ENCODE peak calls at places on chromosomes 3 and 15, in five cellular contexts. One of them, this sample, is unnamed. For H3K36me3, the result is how much of the 10 kb centered on the place peaks cover.

GRCh38 chr3:127820221-127820870 is 2.0 kb downstream of the MGLL start:
- DNase-seq in uterus: no peak
- DNase-seq in tibial artery: no peak
- DNase-seq in neural progenitor cell: no peak
- DNase-seq in SJSA1: no peak
- DNase-seq in this sample: no peak

GRCh38 chr3:20666091-20666490 is 480.1 kb upstream of the SGO1 start:
- DNase-seq in uterus: no peak
- DNase-seq in tibial artery: no peak
- DNase-seq in neural progenitor cell: no peak
- DNase-seq in SJSA1: no peak
- DNase-seq in this sample: no peak

GRCh38 chr3:188061133-188061532 is 92.8 kb upstream of the LPP start:
- DNase-seq in uterus: peak
- DNase-seq in tibial artery: no peak
- DNase-seq in neural progenitor cell: no peak
- DNase-seq in SJSA1: no peak
- DNase-seq in this sample: no peak

GRCh38 chr3:97993526-97993925 is 21.3 kb upstream of the RIOX2 start:
- DNase-seq in uterus: no peak
- DNase-seq in tibial artery: no peak
- DNase-seq in neural progenitor cell: no peak
- DNase-seq in SJSA1: no peak
- DNase-seq in this sample: no peak

GRCh38 chr3:99681512-99681911 is 43.1 kb downstream of the COL8A1 start:
- DNase-seq in uterus: no peak
- DNase-seq in tibial artery: no peak
- DNase-seq in neural progenitor cell: no peak
- DNase-seq in SJSA1: no peak
- DNase-seq in this sample: no peak

GRCh38 chr15:71114066-71114680 is 1.1 kb upstream of the THSD4 start:
- DNase-seq in uterus: no peak
- DNase-seq in tibial artery: no peak
- DNase-seq in neural progenitor cell: peak
- DNase-seq in SJSA1: no peak
- DNase-seq in this sample: no peak

GRCh38 chr3:39183231-39184080 is 8.9 kb downstream of the XIRP1 start:
- DNase-seq in uterus: no peak
- DNase-seq in tibial artery: no peak
- DNase-seq in neural progenitor cell: no peak
- DNase-seq in SJSA1: no peak
- DNase-seq in this sample: no peak

GRCh38 chr15:73986055-73986775 is 5.9 kb downstream of the STOML1 start:
- DNase-seq in uterus: no peak
- DNase-seq in tibial artery: no peak
- DNase-seq in neural progenitor cell: peak
- DNase-seq in SJSA1: no peak
- DNase-seq in this sample: no peak

GRCh38 chr3:45666729-45667440 is 22.3 kb upstream of the SACM1L start:
- DNase-seq in uterus: no peak
- DNase-seq in tibial artery: no peak
- DNase-seq in neural progenitor cell: no peak
- DNase-seq in SJSA1: no peak
- DNase-seq in this sample: peak

GRCh38 chr15:93722165-93722564 is 509.2 kb upstream of the MCTP2 start:
- DNase-seq in uterus: no peak
- DNase-seq in tibial artery: no peak
- DNase-seq in neural progenitor cell: no peak
- DNase-seq in SJSA1: no peak
- DNase-seq in this sample: no peak

GRCh38 chr3:48548731-48549705 is 7.6 kb downstream of the PFKFB4 start:
- DNase-seq in uterus: peak
- DNase-seq in tibial artery: peak
- DNase-seq in neural progenitor cell: peak
- DNase-seq in SJSA1: peak
- DNase-seq in this sample: peak

GRCh38 chr3:13513051-13513912 is 33.2 kb downstream of the HDAC11 start:
- DNase-seq in uterus: peak
- DNase-seq in tibial artery: peak
- DNase-seq in neural progenitor cell: no peak
- DNase-seq in SJSA1: no peak
- DNase-seq in this sample: peak

GRCh38 chr15:81954158-81954783 is 91.5 kb downstream of the MEX3B start:
- DNase-seq in uterus: no peak
- DNase-seq in tibial artery: no peak
- DNase-seq in neural progenitor cell: no peak
- DNase-seq in SJSA1: no peak
- DNase-seq in this sample: no peak

GRCh38 chr15:44666208-44667038 is 3.0 kb upstream of the SPG11 start:
- DNase-seq in uterus: no peak
- DNase-seq in tibial artery: no peak
- DNase-seq in neural progenitor cell: no peak
- DNase-seq in SJSA1: no peak
- DNase-seq in this sample: no peak

GRCh38 chr3:129829640-129830039 is 63.9 kb downstream of the TMCC1 start:
- DNase-seq in uterus: peak
- DNase-seq in tibial artery: peak
- DNase-seq in neural progenitor cell: peak
- DNase-seq in SJSA1: peak
- DNase-seq in this sample: peak

GRCh38 chr3:13626396-13626795 is 77.5 kb downstream of the FBLN2 start:
- DNase-seq in uterus: no peak
- DNase-seq in tibial artery: no peak
- DNase-seq in neural progenitor cell: no peak
- DNase-seq in SJSA1: no peak
- DNase-seq in this sample: peak

GRCh38 chr3:167115331-167115934 is 264.7 kb downstream of the ZBBX start:
- DNase-seq in uterus: no peak
- DNase-seq in tibial artery: no peak
- DNase-seq in neural progenitor cell: no peak
- DNase-seq in SJSA1: no peak
- DNase-seq in this sample: peak
- H3K27ac ChIP-seq in uterus: no peak
- H3K27ac ChIP-seq in tibial artery: no peak
- H3K27ac ChIP-seq in neural progenitor cell: no peak
- H3K27ac ChIP-seq in SJSA1: no peak
- H3K27ac ChIP-seq in this sample: no peak

GRCh38 chr15:33283603-33284002 is 27.2 kb upstream of the RYR3 start:
- DNase-seq in uterus: no peak
- DNase-seq in tibial artery: no peak
- DNase-seq in neural progenitor cell: no peak
- DNase-seq in SJSA1: no peak
- DNase-seq in this sample: no peak
- H3K36me3 ChIP-seq in uterus: under half
- H3K36me3 ChIP-seq in tibial artery: under half
- H3K36me3 ChIP-seq in neural progenitor cell: under half
- H3K36me3 ChIP-seq in SJSA1: under half
- H3K36me3 ChIP-seq in this sample: under half

DNA sequence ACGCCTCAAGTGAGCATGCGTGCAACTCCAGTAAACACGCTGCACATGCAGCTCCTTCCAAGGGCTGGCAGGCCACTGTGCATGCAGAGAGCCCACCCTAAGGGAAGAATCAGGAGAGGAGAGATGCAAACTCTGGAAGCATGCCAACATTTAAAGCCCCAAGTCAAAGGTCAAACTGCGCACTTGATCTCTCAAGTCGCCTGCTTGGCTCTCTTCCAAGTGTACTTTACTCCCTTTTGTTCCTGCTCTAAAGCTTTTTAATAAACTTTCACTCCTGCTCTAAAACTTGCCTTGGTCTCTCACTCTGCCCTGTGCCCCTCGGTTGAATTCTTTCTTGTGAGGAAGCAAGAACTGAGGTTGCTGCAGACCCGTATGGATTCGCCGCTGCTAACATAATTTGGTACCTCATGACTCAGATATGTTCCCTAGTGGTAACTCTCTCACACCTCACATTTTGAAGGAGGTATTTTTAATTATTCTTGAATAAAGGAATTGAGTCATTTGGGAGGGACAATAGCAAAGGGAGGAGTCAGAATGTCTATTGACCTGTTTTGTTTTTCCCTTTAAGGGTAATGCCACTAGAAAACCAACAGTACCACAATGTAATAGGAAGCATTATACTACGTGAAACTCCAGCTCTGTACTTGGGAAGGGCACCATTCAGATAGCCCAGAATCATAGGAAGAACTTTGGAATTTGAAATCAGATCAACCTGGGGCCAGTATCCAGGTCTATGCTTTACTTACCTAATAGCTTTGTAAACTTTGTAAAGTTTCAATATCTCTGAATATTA is 19.6 kb upstream of the DGKG start:
- DNase-seq in uterus: no peak
- DNase-seq in tibial artery: no peak
- DNase-seq in neural progenitor cell: no peak
- DNase-seq in SJSA1: no peak
- DNase-seq in this sample: no peak
- H3K27ac ChIP-seq in uterus: no peak
- H3K27ac ChIP-seq in tibial artery: no peak
- H3K27ac ChIP-seq in neural progenitor cell: no peak
- H3K27ac ChIP-seq in SJSA1: no peak
- H3K27ac ChIP-seq in this sample: no peak

DNA sequence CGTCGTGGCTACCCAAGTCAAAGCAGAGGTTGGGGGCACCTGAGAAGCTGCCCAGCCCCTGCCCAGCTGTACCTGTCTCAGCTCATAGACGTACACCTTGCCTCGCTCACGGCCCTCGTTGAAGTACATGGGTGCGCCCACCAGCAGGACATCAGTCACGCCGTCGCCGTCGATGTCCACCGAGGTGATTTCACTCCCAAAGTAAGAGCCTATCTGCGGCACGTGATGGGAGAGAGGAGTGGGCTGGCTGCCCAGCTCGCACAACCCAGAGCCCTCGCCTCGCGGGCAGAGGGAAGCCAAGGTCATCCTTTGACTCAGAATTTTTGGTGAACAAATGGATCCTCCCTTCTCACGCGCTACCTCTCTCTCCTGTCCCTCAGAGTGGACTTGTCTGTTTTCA is 54.7 kb downstream of the FEM1B start:
- DNase-seq in uterus: no peak
- DNase-seq in tibial artery: no peak
- DNase-seq in neural progenitor cell: no peak
- DNase-seq in SJSA1: no peak
- DNase-seq in this sample: no peak
- H3K36me3 ChIP-seq in uterus: under half
- H3K36me3 ChIP-seq in tibial artery: under half
- H3K36me3 ChIP-seq in neural progenitor cell: under half
- H3K36me3 ChIP-seq in SJSA1: under half
- H3K36me3 ChIP-seq in this sample: under half

DNA sequence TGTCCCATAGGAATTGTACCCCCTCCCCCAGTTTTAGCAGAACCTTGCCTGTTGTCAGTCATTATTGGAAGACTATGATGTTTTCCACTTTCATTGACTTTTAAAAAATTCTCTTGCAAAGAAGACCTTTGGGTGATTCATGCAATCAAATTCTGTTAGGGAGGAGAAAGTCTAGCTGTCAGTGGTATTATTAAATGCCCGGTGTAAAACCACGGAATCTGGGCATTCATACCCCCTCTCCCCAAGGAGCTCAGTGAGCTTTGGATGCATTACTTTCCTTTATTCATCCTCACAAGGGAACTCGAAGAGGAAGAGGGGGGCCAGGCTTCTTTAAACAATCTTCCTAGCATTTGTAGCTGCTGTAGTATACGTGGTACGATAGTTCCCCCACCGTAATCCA is 171.4 kb upstream of the TSC22D2 start:
- DNase-seq in uterus: no peak
- DNase-seq in tibial artery: no peak
- DNase-seq in neural progenitor cell: no peak
- DNase-seq in SJSA1: no peak
- DNase-seq in this sample: no peak
- H3K27ac ChIP-seq in uterus: peak
- H3K27ac ChIP-seq in tibial artery: peak
- H3K27ac ChIP-seq in neural progenitor cell: no peak
- H3K27ac ChIP-seq in SJSA1: peak
- H3K27ac ChIP-seq in this sample: peak